ENCODE peak calls at places on chromosome 14, in nine cellular contexts. E is NCI-H1694; Z is stimulated activated CD4-positive, alpha-beta T cell treated with anti-CD3 and anti-CD28 coated beads, Interleukin-12 subunit alpha, Interleukin-12 subunit beta, amount 100 ng/mL, for 48 hours; C is HEK293T; D is cardiac fibroblast; S is GM03348; F is ecto neural progenitor cell; L is sciatic nerve; H is Calu3. I is an unnamed sample.

GRCh38 chr14:69963966-69964365 is 84.8 kb downstream of the SMOC1 start:
- DNase-seq in E (no peak), Z (no peak), C (no peak), D (no peak), S (no peak), F (no peak), L (no peak), H (no peak), I (no peak)

GRCh38 chr14:71373773-71374172 is 466.5 kb downstream of the PCNX1 start:
- DNase-seq in E (no peak), Z (no peak), C (no peak), D (no peak), S (no peak), F (no peak), L (no peak), H (no peak), I (no peak)

GRCh38 chr14:63598821-63599220 is 42.9 kb downstream of the WDR89 start:
- DNase-seq in E (no peak), Z (no peak), C (no peak), D (no peak), S (no peak), F (no peak), L (no peak), H (no peak), I (no peak)

GRCh38 chr14:73567951-73568885 is 795 bp upstream of the ACOT2 start:
- DNase-seq in E (no peak), Z (no peak), C (no peak), D (peak; percentile 39), S (peak; percentile 28), F (no peak), L (no peak), H (no peak), I (no peak)

GRCh38 chr14:32407170-32407569 is 78.1 kb downstream of the AKAP6 start:
- DNase-seq in E (peak; percentile 54), Z (no peak), C (no peak), D (peak; percentile 52), S (no peak), F (no peak), L (no peak), H (no peak), I (no peak)

GRCh38 chr14:29352681-29353080 is 575.0 kb downstream of the PRKD1 start:
- DNase-seq in E (peak; percentile 63), Z (no peak), C (no peak), D (peak; percentile 29), S (peak; percentile 7), F (no peak), L (no peak), H (no peak), I (no peak)

GRCh38 chr14:79949906-79950305 is 261.4 kb downstream of the DIO2 start:
- DNase-seq in E (no peak), Z (no peak), C (no peak), D (no peak), S (no peak), F (no peak), L (no peak), H (no peak), I (no peak)

GRCh38 chr14:104393199-104393897 is 186.2 kb upstream of the C14orf180 start:
- DNase-seq in E (no peak), Z (no peak), C (no peak), D (no peak), S (no peak), F (peak; percentile 43), L (peak; percentile 47), H (no peak), I (no peak)

GRCh38 chr14:77641534-77642341 is 25.3 kb upstream of the SPTLC2 start:
- DNase-seq in E (no peak), Z (peak; percentile 48), C (no peak), D (peak; percentile 82), S (peak; percentile 91), F (no peak), L (peak; percentile 86), H (peak; percentile 63), I (peak; percentile 48)

GRCh38 chr14:100606687-100607610 is 19.7 kb upstream of the BEGAIN start:
- DNase-seq in E (no peak), Z (no peak), C (no peak), D (no peak), S (no peak), F (no peak), L (peak; percentile 40), H (no peak), I (no peak)

GRCh38 chr14:102442241-102443211 is 67.0 kb downstream of the ANKRD9 start:
- DNase-seq in E (peak; percentile 12), Z (no peak), C (no peak), D (no peak), S (no peak), F (no peak), L (no peak), H (no peak), I (peak; percentile 72)